ENCODE peak calls at places on chromosome 2, in nine cellular contexts. J, Q, I, V, E, Y, Z, A and U are unnamed samples.

GRCh38 chr2:131058905-131059304 is 34.4 kb downstream of the FAM168B start:
- DNase-seq in J (no peak), Q (no peak), I (no peak), V (no peak), E (no peak), Y (no peak), Z (peak), A (no peak), U (no peak)

GRCh38 chr2:101193038-101193437 is 41.9 kb upstream of the TBC1D8 start:
- DNase-seq in J (no peak), Q (no peak), I (no peak), V (no peak), E (no peak), Y (no peak), Z (no peak), A (no peak), U (no peak)

GRCh38 chr2:217938038-217938437 is 64.8 kb downstream of the TNS1 start:
- DNase-seq in J (no peak), Q (no peak), I (no peak), V (no peak), E (no peak), Y (no peak), Z (no peak), A (no peak), U (no peak)

GRCh38 chr2:100786297-100786658 is 33.7 kb upstream of the NPAS2 start:
- DNase-seq in J (no peak), Q (no peak), I (no peak), V (peak), E (no peak), Y (no peak), Z (no peak), A (no peak), U (no peak)

GRCh38 chr2:133415210-133415876 is 152.9 kb downstream of the NCKAP5 start:
- DNase-seq in J (no peak), Q (no peak), I (no peak), V (no peak), E (no peak), Y (no peak), Z (no peak), A (no peak), U (no peak)

GRCh38 chr2:173017657-173018420 is 57.8 kb upstream of the MAP3K20 start:
- DNase-seq in J (no peak), Q (no peak), I (no peak), V (no peak), E (no peak), Y (no peak), Z (no peak), A (no peak), U (no peak)

GRCh38 chr2:241545113-241545512 is 13.4 kb upstream of the BOK start:
- DNase-seq in J (no peak), Q (no peak), I (no peak), V (no peak), E (no peak), Y (no peak), Z (no peak), A (no peak), U (no peak)

GRCh38 chr2:28366496-28367282 is 26.0 kb upstream of the FOSL2 start:
- DNase-seq in J (no peak), Q (peak), I (no peak), V (no peak), E (peak), Y (no peak), Z (no peak), A (no peak), U (no peak)

GRCh38 chr2:26325851-26326250 is 20.1 kb upstream of the SELENOI start:
- DNase-seq in J (no peak), Q (no peak), I (no peak), V (no peak), E (no peak), Y (no peak), Z (no peak), A (no peak), U (no peak)

GRCh38 chr2:19653336-19653908 is 248.4 kb downstream of the TTC32 start:
- DNase-seq in J (no peak), Q (no peak), I (no peak), V (no peak), E (no peak), Y (peak), Z (no peak), A (no peak), U (no peak)

GRCh38 chr2:135424849-135425248 is 106.2 kb downstream of the ZRANB3 start:
- DNase-seq in J (no peak), Q (no peak), I (no peak), V (no peak), E (no peak), Y (no peak), Z (no peak), A (no peak), U (no peak)

GRCh38 chr2:79181617-79182016 is 22.1 kb upstream of the REG3A start:
- DNase-seq in J (no peak), Q (no peak), I (no peak), V (no peak), E (no peak), Y (no peak), Z (no peak), A (no peak), U (no peak)

GRCh38 chr2:206392118-206392517 is 51.2 kb upstream of the ADAM23 start:
- DNase-seq in J (no peak), Q (no peak), I (no peak), V (peak), E (no peak), Y (no peak), Z (no peak), A (no peak), U (peak)

GRCh38 chr2:178163395-178163794 is 30.9 kb upstream of the OSBPL6 start:
- DNase-seq in J (no peak), Q (no peak), I (no peak), V (no peak), E (no peak), Y (no peak), Z (no peak), A (no peak), U (no peak)

GRCh38 chr2:105744091-105744908 is 412 bp upstream of the NCK2 start:
- DNase-seq in J (no peak), Q (peak), I (peak), V (peak), E (no peak), Y (no peak), Z (no peak), A (peak), U (peak)

GRCh38 chr2:128644745-128645256 is 326.1 kb upstream of the HS6ST1 start:
- DNase-seq in J (peak), Q (no peak), I (peak), V (no peak), E (no peak), Y (no peak), Z (no peak), A (no peak), U (no peak)

GRCh38 chr2:187875271-187875670 is 321.0 kb upstream of the TFPI start:
- DNase-seq in J (no peak), Q (no peak), I (no peak), V (no peak), E (no peak), Y (no peak), Z (no peak), A (no peak), U (no peak)

GRCh38 chr2:72148975-72149555 is 1.4 kb upstream of the CYP26B1 start:
- DNase-seq in J (no peak), Q (no peak), I (no peak), V (peak), E (no peak), Y (peak), Z (no peak), A (no peak), U (peak)

GRCh38 chr2:11775384-11775783 is 29.0 kb downstream of the LPIN1 start:
- DNase-seq in J (no peak), Q (no peak), I (no peak), V (no peak), E (no peak), Y (no peak), Z (no peak), A (no peak), U (no peak)

GRCh38 chr2:240644859-240645301 is 19.6 kb downstream of the GPR35 start:
- DNase-seq in J (no peak), Q (no peak), I (no peak), V (no peak), E (no peak), Y (no peak), Z (no peak), A (peak), U (no peak)

GRCh38 chr2:101112772-101113157 is 38.4 kb downstream of the TBC1D8 start:
- DNase-seq in J (no peak), Q (no peak), I (no peak), V (no peak), E (no peak), Y (no peak), Z (no peak), A (no peak), U (no peak)

GRCh38 chr2:225270861-225271260 is 128.6 kb upstream of the NYAP2 start:
- DNase-seq in J (no peak), Q (no peak), I (no peak), V (peak), E (no peak), Y (no peak), Z (no peak), A (peak), U (no peak)

GRCh38 chr2:32284321-32284720 is 6.6 kb downstream of the YIPF4 start:
- DNase-seq in J (no peak), Q (no peak), I (no peak), V (no peak), E (no peak), Y (no peak), Z (no peak), A (no peak), U (no peak)